ENCODE peak calls at places on chromosomes 4 and X, in seven cellular contexts. W is fibroblast of mammary gland, R is fibroblast of the aortic adventitia, Z is mammary epithelial cell, M is left lung, F is pancreas, V is dorsolateral prefrontal cortex. E is an unnamed sample.

GRCh38 chrX:40061871-40062524 is 35.8 kb downstream of the BCOR start:
- DNase-seq in V (no peak), F (no peak), R (no peak), M (no peak), W (no peak), Z (peak), E (no peak)

GRCh38 chr4:128163177-128164117 is 102.3 kb downstream of the LARP1B start:
- DNase-seq in M (no peak), Z (peak), W (peak), R (peak), F (no peak), V (no peak), E (no peak)

GRCh38 chr4:26044524-26044923 is 130.5 kb downstream of the SMIM20 start:
- DNase-seq in Z (no peak), R (no peak), V (no peak), M (no peak), F (no peak), W (no peak), E (no peak)

GRCh38 chrX:150546711-150547153 is 21.7 kb upstream of the MTM1 start:
- DNase-seq in W (no peak), V (no peak), R (peak), F (no peak), M (no peak), Z (no peak), E (peak)

GRCh38 chr4:74934016-74934821 is 1.3 kb downstream of the PARM1 start:
- DNase-seq in M (peak), W (peak), R (peak), V (peak), Z (peak), F (peak), E (peak)

GRCh38 chr4:78659264-78659663 is 107.7 kb downstream of the ANXA3 start:
- DNase-seq in M (no peak), W (peak), F (no peak), R (peak), Z (no peak), V (no peak), E (no peak)

GRCh38 chrX:54808109-54808604 is 612 bp downstream of the MAGED2 start:
- DNase-seq in R (no peak), M (peak), W (peak), F (peak), V (peak), Z (no peak), E (peak)

GRCh38 chr4:10619220-10619619 is 65.3 kb downstream of the CLNK start:
- DNase-seq in Z (peak), R (peak), W (peak), V (no peak), M (no peak), F (no peak), E (peak)

GRCh38 chrX:135421537-135421931 is 210 bp upstream of the SMIM10L2A start:
- DNase-seq in Z (peak), F (peak), M (peak), W (peak), R (peak), V (peak), E (peak)

GRCh38 chrX:21741378-21741777 is 16.5 kb downstream of the SMPX start:
- DNase-seq in Z (no peak), M (no peak), V (no peak), F (no peak), W (no peak), R (no peak), E (no peak)

GRCh38 chr4:14000091-14000814 is 372.7 kb upstream of the BOD1L1 start:
- DNase-seq in F (no peak), R (no peak), V (no peak), Z (peak), M (no peak), W (no peak), E (no peak)

GRCh38 chrX:103628386-103629290 is at the start of gene TCEAL1:
- DNase-seq in W (peak), Z (peak), F (peak), V (peak), M (peak), R (peak), E (peak)

GRCh38 chr4:1410491-1411325 is 4.5 kb upstream of the NKX1-1 start:
- DNase-seq in R (peak), F (no peak), Z (peak), M (peak), V (no peak), W (peak), E (peak)

GRCh38 chrX:13165266-13165665 is 120.8 kb upstream of the FAM9C start:
- DNase-seq in W (peak), M (no peak), V (no peak), F (no peak), Z (no peak), R (peak), E (no peak)

GRCh38 chr4:100591156-100591876 is 73.5 kb upstream of the EMCN start:
- DNase-seq in M (peak), R (peak), Z (no peak), W (no peak), F (peak), V (no peak), E (peak)

GRCh38 chr4:99664703-99665102 is 7.1 kb upstream of the C4orf54 start:
- DNase-seq in M (no peak), V (no peak), F (no peak), Z (no peak), W (no peak), R (no peak), E (peak)

GRCh38 chr4:24174622-24175021 is 284.8 kb upstream of the PPARGC1A start:
- DNase-seq in W (peak), R (no peak), V (no peak), Z (no peak), F (no peak), M (no peak), E (no peak)

GRCh38 chr4:125225806-125226205 is 88.9 kb upstream of the FAT4 start:
- DNase-seq in F (no peak), M (no peak), R (no peak), Z (no peak), V (no peak), W (no peak), E (no peak)

GRCh38 chr4:125765936-125766335 is 451.2 kb downstream of the FAT4 start:
- DNase-seq in V (no peak), R (peak), M (no peak), W (peak), F (no peak), Z (no peak), E (no peak)

GRCh38 chrX:20756585-20756984 is 489.9 kb upstream of the RPS6KA3 start:
- DNase-seq in Z (no peak), R (no peak), M (no peak), W (no peak), F (no peak), V (no peak), E (no peak)

GRCh38 chrX:146602246-146602645 is 207.3 kb upstream of the CXorf51B start:
- DNase-seq in W (no peak), F (no peak), M (no peak), Z (no peak), R (no peak), V (no peak), E (no peak)

GRCh38 chrX:47849776-47850175 is 13.1 kb downstream of the ZNF81 start:
- DNase-seq in M (no peak), V (no peak), R (no peak), W (peak), Z (no peak), F (no peak), E (no peak)

GRCh38 chrX:47859686-47860085 is 23.0 kb downstream of the ZNF81 start:
- DNase-seq in W (no peak), V (no peak), M (no peak), R (no peak), Z (no peak), F (no peak), E (no peak)

DNA sequence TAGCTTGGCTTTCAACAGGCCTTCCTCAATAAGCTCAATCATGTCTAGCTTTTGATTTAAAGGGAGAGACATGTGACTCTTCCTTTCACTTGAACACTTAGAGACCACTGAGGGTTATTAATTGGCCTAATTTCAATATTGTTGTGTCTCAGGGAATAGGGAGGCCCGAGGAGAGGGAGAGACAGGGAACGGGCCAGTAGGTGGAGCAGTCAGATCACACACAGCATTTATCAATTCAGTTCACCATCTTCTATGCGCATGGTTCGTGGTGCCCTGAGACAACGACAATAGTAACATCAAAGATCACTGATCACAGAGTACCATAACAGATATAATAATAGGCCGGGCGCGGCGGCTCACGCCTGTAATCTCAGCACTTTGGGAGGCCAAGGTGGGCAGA is 17.8 kb downstream of the ZNF81 start:
- DNase-seq in W (peak), R (peak), Z (peak), M (no peak), F (no peak), V (peak), E (peak)
- TF ChIP-seq CTCF in W (peak), R (peak), Z (peak), M (no peak), F (no peak), V (no peak), E (peak)

GRCh38 chrX:132636080-132636479 is 147.2 kb upstream of the MBNL3 start:
- DNase-seq in M (no peak), W (peak), F (no peak), V (no peak), R (peak), Z (no peak), E (no peak)
- TF ChIP-seq CTCF in M (no peak), W (no peak), F (no peak), V (no peak), R (no peak), Z (peak), E (no peak)

GRCh38 chr4:38873290-38873949 is 5.8 kb downstream of the FAM114A1 start:
- DNase-seq in Z (no peak), F (no peak), M (no peak), R (no peak), W (no peak), V (no peak), E (no peak)
- TF ChIP-seq CTCF in Z (no peak), F (no peak), M (no peak), R (no peak), W (no peak), V (no peak), E (no peak)

DNA sequence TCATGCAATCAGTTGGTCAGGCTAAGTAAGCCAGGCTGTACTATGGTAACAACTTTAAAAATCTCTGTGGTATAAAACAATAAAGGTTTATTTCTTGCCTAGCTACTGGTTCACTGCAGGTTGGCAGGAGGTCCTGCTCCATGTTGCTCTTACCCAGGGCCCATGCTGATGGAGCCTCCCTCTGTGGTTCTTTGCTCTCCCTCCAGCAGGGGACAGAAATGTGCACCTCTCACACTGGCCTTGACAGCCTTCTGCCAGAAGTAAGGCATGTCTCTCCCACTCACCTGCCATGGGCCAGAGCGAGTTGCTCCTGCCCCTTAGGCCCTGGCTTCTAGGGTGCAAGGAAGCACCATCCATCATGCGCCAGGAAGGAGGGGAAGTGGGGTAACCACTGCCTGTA is 31.1 kb downstream of the CLDN22 start:
- DNase-seq in W (no peak), Z (no peak), V (no peak), R (no peak), F (no peak), M (no peak), E (no peak)
- TF ChIP-seq CTCF in W (no peak), Z (peak), V (no peak), R (no peak), F (no peak), M (no peak), E (no peak)

GRCh38 chr4:166252487-166253402 is 379.7 kb downstream of the TLL1 start:
- DNase-seq in Z (peak), R (peak), V (no peak), W (peak), F (no peak), M (no peak), E (no peak)
- TF ChIP-seq CTCF in Z (peak), R (peak), V (no peak), W (peak), F (no peak), M (no peak), E (no peak)

DNA sequence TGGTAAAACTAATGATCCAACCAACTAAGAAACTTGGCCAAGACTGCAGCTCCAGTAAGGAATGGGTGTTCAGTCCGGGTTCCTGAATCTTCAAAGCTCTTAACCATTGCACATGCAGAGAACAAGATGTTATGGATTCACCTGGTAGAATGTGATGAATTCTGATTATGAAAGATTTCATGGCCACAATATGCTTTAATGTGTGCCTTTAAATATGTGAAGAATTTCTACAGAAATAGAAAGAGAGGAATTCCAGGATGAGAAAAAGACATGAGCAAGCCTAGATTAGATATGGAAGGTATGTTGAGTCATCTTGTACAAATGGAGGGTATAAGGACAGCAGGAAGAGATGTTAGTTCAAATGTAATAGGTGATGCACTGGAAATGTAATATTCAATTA is 472.2 kb upstream of the TENM3 start:
- DNase-seq in Z (peak), F (no peak), R (peak), W (no peak), V (no peak), M (no peak), E (no peak)
- TF ChIP-seq CTCF in Z (no peak), F (no peak), R (no peak), W (no peak), V (no peak), M (no peak), E (no peak)

GRCh38 chr4:122827258-122827887 is 742 bp downstream of the FGF2 start:
- DNase-seq in V (no peak), Z (peak), W (peak), M (no peak), R (peak), F (peak), E (peak)
- TF ChIP-seq CTCF in V (no peak), Z (peak), W (no peak), M (no peak), R (peak), F (no peak), E (no peak)

E was measured in thyroid gland.